ENCODE peak calls at places on chromosomes 11 and 22, in four cellular contexts. K is spleen, H is epithelial cell of esophagus, U is mucosa of descending colon. D is an unnamed sample.

GRCh38 chr22:46813816-46814597 is 51.6 kb downstream of the TBC1D22A start:
- DNase-seq in K (no peak), H (peak; percentile 41), U (no peak), D (no peak)

GRCh38 chr11:68832476-68833176 is 9.1 kb downstream of the CPT1A start:
- DNase-seq in K (no peak), H (no peak), U (no peak), D (no peak)

GRCh38 chr11:75849917-75850316 is 34.9 kb downstream of the UVRAG start:
- DNase-seq in K (no peak), H (no peak), U (no peak), D (no peak)

GRCh38 chr22:46180370-46181137 is 30.2 kb downstream of the PPARA start:
- DNase-seq in K (no peak), H (no peak), U (no peak), D (no peak)

GRCh38 chr22:38941488-38941987 is 15.9 kb upstream of the APOBEC3A start:
- DNase-seq in K (no peak), H (no peak), U (peak; percentile 48), D (no peak)

GRCh38 chr11:5524756-5525155 is 8.3 kb upstream of the UBQLNL start:
- DNase-seq in K (no peak), H (no peak), U (no peak), D (no peak)

GRCh38 chr11:19912206-19913118 is 199.8 kb downstream of the NAV2 start:
- DNase-seq in K (no peak), H (no peak), U (no peak), D (no peak)

GRCh38 chr22:20014526-20015186 is 2.0 kb downstream of the ARVCF start:
- DNase-seq in K (peak; percentile 72), H (no peak), U (peak; percentile 63), D (no peak)

GRCh38 chr11:93686812-93687211 is 25.3 kb downstream of the CEP295 start:
- DNase-seq in K (no peak), H (no peak), U (no peak), D (peak; percentile 34)

GRCh38 chr22:30284172-30284571 is 5.1 kb downstream of the CASTOR1 start:
- DNase-seq in K (no peak), H (no peak), U (no peak), D (no peak)

GRCh38 chr11:8022876-8023275 is 35.7 kb downstream of the EIF3F start:
- DNase-seq in K (no peak), H (no peak), U (no peak), D (no peak)

GRCh38 chr11:8959546-8960166 is 4.6 kb downstream of the TMEM9B start:
- DNase-seq in K (no peak), H (peak; percentile 81), U (no peak), D (peak; percentile 87)

GRCh38 chr11:12377824-12378593 is 638 bp downstream of the PARVA start:
- DNase-seq in K (no peak), H (peak; percentile 87), U (peak; percentile 87), D (peak; percentile 90)

GRCh38 chr11:72333657-72334056 is 89.7 kb upstream of the PHOX2A start:
- DNase-seq in K (no peak), H (no peak), U (no peak), D (no peak)

GRCh38 chr11:61482513-61482912 is 26.0 kb upstream of the LRRC10B start:
- DNase-seq in K (no peak), H (no peak), U (no peak), D (no peak)

GRCh38 chr11:100562102-100562501 is 125.0 kb upstream of the ARHGAP42 start:
- DNase-seq in K (no peak), H (peak; percentile 88), U (no peak), D (peak; percentile 57)

GRCh38 chr22:20131856-20132685 is 467 bp downstream of the ZDHHC8 start:
- DNase-seq in K (peak; percentile 87), H (no peak), U (peak; percentile 69), D (no peak)

GRCh38 chr11:27699926-27700350 is 317 bp downstream of the BDNF start:
- DNase-seq in K (no peak), H (no peak), U (no peak), D (no peak)

GRCh38 chr22:38174626-38175025 is 7.0 kb downstream of the PLA2G6 start:
- DNase-seq in K (no peak), H (no peak), U (no peak), D (no peak)

GRCh38 chr11:12963789-12964536 is 45.2 kb upstream of the RASSF10 start:
- DNase-seq in K (no peak), H (peak; percentile 65), U (peak; percentile 53), D (peak; percentile 80)

GRCh38 chr11:85318573-85318972 is 308.6 kb downstream of the DLG2 start:
- DNase-seq in K (no peak), H (no peak), U (no peak), D (no peak)

GRCh38 chr11:126971305-126971704 is 29.3 kb downstream of the KIRREL3 start:
- DNase-seq in K (no peak), H (no peak), U (no peak), D (no peak)

GRCh38 chr22:33706100-33706499 is 214.2 kb downstream of the LARGE1 start:
- DNase-seq in K (no peak), H (no peak), U (no peak), D (no peak)

GRCh38 chr11:74519719-74520118 is 26.2 kb upstream of the LIPT2 start:
- DNase-seq in K (no peak), H (no peak), U (no peak), D (no peak)

GRCh38 chr22:27670701-27671412 is 130.7 kb downstream of the MN1 start:
- DNase-seq in K (peak; percentile 72), H (no peak), U (peak; percentile 52), D (no peak)

GRCh38 chr11:113875414-113876073 is at the start of gene USP28:
- DNase-seq in K (peak; percentile 99), H (peak; percentile 92), U (peak; percentile 98), D (peak; percentile 94)

DNA sequence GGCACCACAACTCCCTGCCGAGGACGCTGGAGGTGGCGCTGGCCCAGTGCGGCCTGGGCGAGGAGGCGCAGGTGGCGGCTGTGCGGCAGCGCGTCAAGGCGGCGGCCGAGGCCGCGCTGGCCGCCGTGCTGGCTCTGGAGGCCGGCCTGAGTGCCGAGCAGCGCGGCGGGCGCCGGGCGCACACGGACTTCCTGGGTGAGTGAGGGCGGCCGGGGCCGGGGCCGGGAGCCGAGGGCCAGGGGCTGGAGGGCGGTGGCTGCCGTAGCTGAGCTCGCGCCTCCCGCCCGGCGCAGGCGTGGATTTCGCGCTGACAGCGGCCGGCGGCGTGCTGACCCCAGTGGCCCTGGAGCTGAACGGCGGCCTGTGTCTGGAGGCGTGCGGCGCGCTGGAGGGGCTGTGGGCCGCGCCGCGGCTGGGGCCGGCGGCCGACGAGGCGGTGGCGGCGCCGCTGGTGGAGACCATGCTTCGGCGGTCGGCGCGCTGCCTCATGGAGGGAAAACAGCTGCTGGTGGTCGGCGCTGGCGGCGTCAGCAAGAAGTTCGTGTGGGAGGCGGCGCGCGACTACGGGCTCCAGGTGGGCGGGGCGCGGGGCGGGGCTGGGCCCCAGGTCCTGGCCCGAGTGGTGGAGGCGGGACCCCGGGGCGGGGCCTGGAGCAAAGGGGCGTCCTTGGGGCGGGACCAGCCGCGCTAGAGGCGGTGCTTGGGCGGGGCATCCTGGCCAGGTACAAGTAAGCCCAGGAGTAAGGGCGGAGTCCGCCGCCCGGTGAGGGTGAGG is 5.4 kb downstream of the CARNS1 start:
- DNase-seq in K (peak; percentile 100), H (peak; percentile 97), U (peak; percentile 99), D (peak; percentile 94)
- TF ChIP-seq CTCF in K (no peak), H (no peak), U (peak; percentile 6), D (no peak)

GRCh38 chr11:65432686-65433582 is 10.3 kb downstream of the NEAT1 start:
- DNase-seq in K (no peak), H (peak; percentile 17), U (no peak), D (peak; percentile 57)
- TF ChIP-seq CTCF in K (no peak), H (peak; percentile 17), U (no peak), D (no peak)

GRCh38 chr11:121321614-121322243 is 29.2 kb downstream of the SC5D start:
- DNase-seq in K (no peak), H (peak; percentile 60), U (no peak), D (peak; percentile 59)
- TF ChIP-seq CTCF in K (no peak), H (peak; percentile 63), U (peak; percentile 12), D (peak; percentile 27)

GRCh38 chr11:34874202-34874601 is 42.0 kb downstream of the APIP start:
- DNase-seq in K (no peak), H (no peak), U (no peak), D (no peak)
- TF ChIP-seq CTCF in K (no peak), H (no peak), U (no peak), D (no peak)

DNA sequence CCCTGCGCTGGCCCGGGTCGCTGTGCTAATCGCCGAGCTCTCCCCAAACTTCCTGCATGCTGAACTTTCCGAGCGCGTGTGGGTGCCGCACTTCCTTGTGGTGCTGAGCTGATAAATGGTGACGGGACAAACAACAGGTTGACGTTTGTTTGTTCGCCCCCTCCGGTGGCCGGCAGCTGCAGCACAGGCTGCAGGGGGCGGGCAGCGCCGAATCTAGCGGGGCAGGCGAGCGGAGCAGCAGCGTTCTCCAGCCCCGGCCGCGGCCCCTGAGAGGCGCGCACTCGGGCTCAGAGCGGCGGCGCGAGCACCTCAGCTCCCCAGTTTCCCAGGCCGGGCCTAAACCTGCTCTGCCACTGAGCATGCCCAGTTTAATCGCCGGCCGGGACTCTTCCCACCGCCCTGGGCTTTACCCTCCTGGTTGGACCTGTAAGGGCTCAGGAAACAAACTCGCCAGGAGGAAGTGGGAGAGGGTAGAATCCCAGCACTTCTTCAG is at the start of gene PDGFD:
- DNase-seq in K (peak; percentile 88), H (peak; percentile 64), U (peak; percentile 67), D (peak; percentile 35)
- TF ChIP-seq CTCF in K (no peak), H (peak; percentile 5), U (no peak), D (no peak)

DNA sequence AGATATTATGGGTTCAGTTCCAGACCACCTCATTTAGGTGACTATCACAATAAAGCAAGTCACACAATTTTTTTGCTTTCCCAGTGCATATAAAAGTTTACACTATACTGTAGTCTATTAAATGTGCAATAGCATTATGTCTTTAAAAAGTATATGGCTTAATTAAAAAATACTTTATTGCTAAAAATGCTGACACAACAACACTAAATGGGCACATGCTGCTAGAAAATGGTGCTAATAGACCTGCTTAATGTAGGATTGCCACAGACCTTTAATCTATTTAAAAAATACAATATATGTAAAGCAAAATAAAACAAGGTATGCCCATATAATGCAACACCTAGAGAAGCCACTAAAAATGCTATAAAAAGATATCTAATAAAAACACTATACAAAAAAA is 27.1 kb upstream of the OR5AK2 start:
- DNase-seq in K (no peak), H (no peak), U (no peak), D (no peak)
- TF ChIP-seq CTCF in K (no peak), H (no peak), U (no peak), D (no peak)

GRCh38 chr11:106231591-106231990 is 154.1 kb downstream of the AASDHPPT start:
- DNase-seq in K (no peak), H (no peak), U (no peak), D (peak; percentile 27)
- TF ChIP-seq CTCF in K (no peak), H (peak; percentile 6), U (no peak), D (peak; percentile 16)